ENCODE peak calls at places on chromosome 14, in six cellular contexts. One of them, this sample, is unnamed.

GRCh38 chr14:33279865-33280264 is 341.2 kb downstream of the NPAS3 start:
- DNase-seq in endodermal cell: peak; percentile 47
- DNase-seq in PC-3: no peak
- DNase-seq in body of pancreas: no peak
- DNase-seq in GM23338: peak; percentile 23
- DNase-seq in IMR-90: no peak
- DNase-seq in this sample: no peak

GRCh38 chr14:92719890-92720323 is 28.5 kb downstream of the LGMN start:
- DNase-seq in PC-3: peak; percentile 93
- DNase-seq in body of pancreas: no peak
- DNase-seq in GM23338: no peak
- DNase-seq in endodermal cell: no peak
- DNase-seq in IMR-90: no peak
- DNase-seq in this sample: no peak

GRCh38 chr14:103714063-103714724 is 1.1 kb downstream of the XRCC3 start:
- DNase-seq in GM23338: no peak
- DNase-seq in PC-3: no peak
- DNase-seq in endodermal cell: no peak
- DNase-seq in body of pancreas: no peak
- DNase-seq in IMR-90: no peak
- DNase-seq in this sample: no peak

GRCh38 chr14:54435500-54435981 is 5.6 kb downstream of the CNIH1 start:
- DNase-seq in IMR-90: peak; percentile 84
- DNase-seq in GM23338: no peak
- DNase-seq in endodermal cell: no peak
- DNase-seq in body of pancreas: no peak
- DNase-seq in PC-3: peak; percentile 96
- DNase-seq in this sample: peak; percentile 87

GRCh38 chr14:91228112-91229004 is 16.1 kb downstream of the GPR68 start:
- DNase-seq in PC-3: peak; percentile 85
- DNase-seq in body of pancreas: no peak
- DNase-seq in IMR-90: peak; percentile 84
- DNase-seq in GM23338: peak; percentile 83
- DNase-seq in endodermal cell: peak; percentile 83
- DNase-seq in this sample: peak; percentile 96

GRCh38 chr14:87935895-87936294 is 57.1 kb downstream of the GALC start:
- DNase-seq in PC-3: no peak
- DNase-seq in IMR-90: no peak
- DNase-seq in body of pancreas: no peak
- DNase-seq in GM23338: no peak
- DNase-seq in endodermal cell: no peak
- DNase-seq in this sample: no peak

GRCh38 chr14:96587823-96588385 is 85.7 kb downstream of the PAPOLA start:
- DNase-seq in IMR-90: no peak
- DNase-seq in body of pancreas: no peak
- DNase-seq in PC-3: no peak
- DNase-seq in endodermal cell: peak; percentile 36
- DNase-seq in GM23338: no peak
- DNase-seq in this sample: no peak

GRCh38 chr14:78313499-78313898 is 143.3 kb downstream of the NRXN3 start:
- DNase-seq in IMR-90: no peak
- DNase-seq in PC-3: no peak
- DNase-seq in endodermal cell: no peak
- DNase-seq in body of pancreas: no peak
- DNase-seq in GM23338: no peak
- DNase-seq in this sample: no peak

GRCh38 chr14:55354500-55354899 is 57.1 kb downstream of the ATG14 start:
- DNase-seq in PC-3: peak; percentile 63
- DNase-seq in endodermal cell: peak; percentile 87
- DNase-seq in body of pancreas: peak; percentile 57
- DNase-seq in GM23338: peak; percentile 89
- DNase-seq in IMR-90: peak; percentile 48
- DNase-seq in this sample: peak; percentile 47

GRCh38 chr14:63573579-63573978 is 30.4 kb upstream of the PPP2R5E start:
- DNase-seq in endodermal cell: no peak
- DNase-seq in PC-3: peak; percentile 11
- DNase-seq in body of pancreas: no peak
- DNase-seq in GM23338: no peak
- DNase-seq in IMR-90: peak; percentile 35
- DNase-seq in this sample: peak; percentile 29

GRCh38 chr14:103422981-103423600 is 37.9 kb downstream of the MARK3 start:
- DNase-seq in endodermal cell: no peak
- DNase-seq in PC-3: no peak
- DNase-seq in IMR-90: peak; percentile 77
- DNase-seq in body of pancreas: no peak
- DNase-seq in GM23338: no peak
- DNase-seq in this sample: no peak

GRCh38 chr14:99100871-99101270 is 171.1 kb downstream of the BCL11B start:
- DNase-seq in body of pancreas: no peak
- DNase-seq in PC-3: no peak
- DNase-seq in endodermal cell: no peak
- DNase-seq in GM23338: no peak
- DNase-seq in IMR-90: no peak
- DNase-seq in this sample: no peak

GRCh38 chr14:105197274-105197673 is 16.2 kb upstream of the NUDT14 start:
- DNase-seq in PC-3: peak; percentile 78
- DNase-seq in GM23338: no peak
- DNase-seq in IMR-90: peak; percentile 35
- DNase-seq in body of pancreas: no peak
- DNase-seq in endodermal cell: no peak
- DNase-seq in this sample: no peak

GRCh38 chr14:92903359-92903758 is 19.6 kb upstream of the CHGA start:
- DNase-seq in body of pancreas: no peak
- DNase-seq in endodermal cell: no peak
- DNase-seq in IMR-90: no peak
- DNase-seq in PC-3: no peak
- DNase-seq in GM23338: no peak
- DNase-seq in this sample: no peak

DNA sequence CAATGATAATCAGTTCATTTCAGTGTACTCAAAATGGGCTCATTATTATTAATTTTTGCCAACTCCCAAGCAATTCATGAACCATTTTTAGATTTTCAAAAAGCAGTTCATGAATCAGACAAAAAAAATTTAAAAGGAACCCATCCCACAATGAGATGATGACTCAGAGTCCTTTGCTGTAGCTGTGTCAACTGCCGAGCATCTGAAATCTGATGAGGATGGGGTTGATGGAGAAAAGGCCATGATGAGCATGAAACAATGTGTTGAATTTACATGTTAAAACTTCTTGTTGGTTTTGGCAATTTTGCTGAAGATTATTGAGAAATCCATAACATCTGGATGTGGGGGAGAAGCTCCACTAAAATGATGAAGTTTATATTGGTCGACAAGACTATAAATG is 378.0 kb downstream of the FOXG1 start:
- DNase-seq in GM23338: no peak
- DNase-seq in IMR-90: peak; percentile 99
- DNase-seq in PC-3: peak; percentile 66
- DNase-seq in endodermal cell: no peak
- DNase-seq in body of pancreas: no peak
- DNase-seq in this sample: peak; percentile 35
- H3K4me3 ChIP-seq in GM23338: no peak overlapping the region
- H3K4me3 ChIP-seq in IMR-90: no peak overlapping the region
- H3K4me3 ChIP-seq in PC-3: no peak overlapping the region
- H3K4me3 ChIP-seq in endodermal cell: no peak overlapping the region
- H3K4me3 ChIP-seq in body of pancreas: no peak overlapping the region
- H3K4me3 ChIP-seq in this sample: no peak overlapping the region

GRCh38 chr14:106883218-106883692 is 1356.9 kb downstream of the TMEM121 start:
- DNase-seq in endodermal cell: peak; percentile 48
- DNase-seq in IMR-90: no peak
- DNase-seq in GM23338: peak; percentile 1
- DNase-seq in body of pancreas: peak; percentile 26
- DNase-seq in PC-3: peak; percentile 19
- DNase-seq in this sample: no peak
- TF ChIP-seq CTCF in endodermal cell: peak; percentile 47
- TF ChIP-seq CTCF in IMR-90: peak; percentile 25
- TF ChIP-seq CTCF in GM23338: peak; percentile 38
- TF ChIP-seq CTCF in body of pancreas: peak; percentile 24
- TF ChIP-seq CTCF in PC-3: peak; percentile 60
- TF ChIP-seq CTCF in this sample: peak; percentile 44

GRCh38 chr14:65079788-65080187 is 22.5 kb downstream of the MAX start:
- DNase-seq in body of pancreas: no peak
- DNase-seq in PC-3: no peak
- DNase-seq in GM23338: no peak
- DNase-seq in endodermal cell: no peak
- DNase-seq in IMR-90: no peak
- DNase-seq in this sample: no peak
- H3K36me3 ChIP-seq in body of pancreas: peaks cover 16% of the 10 kb centered on the region
- H3K36me3 ChIP-seq in PC-3: peaks cover 56% of the 10 kb centered on the region
- H3K36me3 ChIP-seq in GM23338: peaks cover 7% of the 10 kb centered on the region
- H3K36me3 ChIP-seq in endodermal cell: peaks cover 76% of the 10 kb centered on the region
- H3K36me3 ChIP-seq in IMR-90: peaks cover 48% of the 10 kb centered on the region
- H3K36me3 ChIP-seq in this sample: peaks cover 18% of the 10 kb centered on the region

GRCh38 chr14:77000340-77001235 is 27.9 kb downstream of the IRF2BPL start:
- DNase-seq in body of pancreas: no peak
- DNase-seq in PC-3: no peak
- DNase-seq in endodermal cell: peak; percentile 65
- DNase-seq in GM23338: peak; percentile 38
- DNase-seq in IMR-90: peak; percentile 79
- DNase-seq in this sample: no peak
- H3K4me3 ChIP-seq in body of pancreas: no peak overlapping the region
- H3K4me3 ChIP-seq in PC-3: no peak overlapping the region
- H3K4me3 ChIP-seq in endodermal cell: no peak overlapping the region
- H3K4me3 ChIP-seq in GM23338: no peak overlapping the region
- H3K4me3 ChIP-seq in IMR-90: no peak overlapping the region
- H3K4me3 ChIP-seq in this sample: no peak overlapping the region

DNA sequence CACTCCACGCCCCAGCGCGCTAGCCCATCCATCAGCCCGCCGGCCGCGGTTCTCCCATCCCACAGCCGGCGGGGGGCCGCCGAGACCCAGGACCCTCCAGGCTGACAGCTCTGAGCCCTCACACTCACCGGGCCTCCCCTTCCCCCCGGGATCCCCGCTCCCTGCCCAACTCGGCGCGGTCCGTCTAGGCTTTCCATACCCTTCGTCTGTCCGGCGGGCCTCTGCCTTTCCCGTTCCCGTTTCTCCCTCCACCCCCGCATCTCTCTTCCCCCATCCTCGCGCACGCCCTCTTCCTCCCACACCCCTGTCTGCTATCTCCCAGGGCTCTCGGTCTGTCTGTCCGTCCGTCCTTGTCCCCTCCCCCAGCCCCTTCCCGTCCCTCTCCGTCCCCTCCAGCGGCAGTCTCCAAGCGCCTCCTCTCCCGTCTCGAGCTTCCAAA is 719 bp downstream of the ZFHX2 start:
- DNase-seq in IMR-90: peak; percentile 10
- DNase-seq in body of pancreas: peak; percentile 34
- DNase-seq in endodermal cell: no peak
- DNase-seq in PC-3: no peak
- DNase-seq in GM23338: no peak
- DNase-seq in this sample: no peak
- TF ChIP-seq CTCF in IMR-90: no peak
- TF ChIP-seq CTCF in body of pancreas: no peak
- TF ChIP-seq CTCF in endodermal cell: no peak
- TF ChIP-seq CTCF in PC-3: no peak
- TF ChIP-seq CTCF in GM23338: no peak
- TF ChIP-seq CTCF in this sample: no peak

GRCh38 chr14:51704465-51705050 is 52.8 kb downstream of the FRMD6 start:
- DNase-seq in PC-3: no peak
- DNase-seq in endodermal cell: peak; percentile 58
- DNase-seq in IMR-90: no peak
- DNase-seq in GM23338: peak; percentile 70
- DNase-seq in body of pancreas: no peak
- DNase-seq in this sample: no peak
- H3K36me3 ChIP-seq in PC-3: peaks cover 83% of the 10 kb centered on the region
- H3K36me3 ChIP-seq in endodermal cell: peaks cover 56% of the 10 kb centered on the region
- H3K36me3 ChIP-seq in IMR-90: peaks cover 49% of the 10 kb centered on the region
- H3K36me3 ChIP-seq in GM23338: no peaks in the 10 kb centered on the region
- H3K36me3 ChIP-seq in body of pancreas: no peaks in the 10 kb centered on the region
- H3K36me3 ChIP-seq in this sample: peaks cover 21% of the 10 kb centered on the region

GRCh38 chr14:59816931-59817330 is 53.6 kb downstream of the RTN1 start:
- DNase-seq in PC-3: no peak
- DNase-seq in IMR-90: no peak
- DNase-seq in GM23338: no peak
- DNase-seq in body of pancreas: no peak
- DNase-seq in endodermal cell: no peak
- DNase-seq in this sample: no peak

DNA sequence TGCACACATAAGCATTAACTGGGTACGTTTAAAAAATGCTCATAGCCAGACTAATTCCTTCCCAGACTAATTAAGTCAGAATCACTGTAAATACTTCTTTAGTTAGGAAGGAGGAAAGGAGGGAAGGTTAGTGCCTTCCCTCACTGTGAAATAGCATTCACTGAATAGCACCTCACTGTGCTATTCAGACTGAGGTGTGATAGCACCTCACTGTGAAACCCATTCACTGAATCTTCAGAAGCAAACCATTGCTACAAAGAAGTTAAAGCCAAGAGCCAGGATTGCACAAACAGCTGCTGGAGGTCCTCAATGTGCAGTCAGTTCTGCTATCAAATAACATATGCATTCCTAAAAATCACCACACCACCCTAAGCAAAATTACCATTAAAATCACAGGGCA is 58.7 kb downstream of the RTN1 start:
- DNase-seq in PC-3: no peak
- DNase-seq in IMR-90: no peak
- DNase-seq in GM23338: no peak
- DNase-seq in endodermal cell: peak; percentile 67
- DNase-seq in body of pancreas: no peak
- DNase-seq in this sample: no peak
- H3K4me3 ChIP-seq in PC-3: no peak overlapping the region
- H3K4me3 ChIP-seq in IMR-90: no peak overlapping the region
- H3K4me3 ChIP-seq in GM23338: no peak overlapping the region
- H3K4me3 ChIP-seq in endodermal cell: peak overlapping the region; percentile 32
- H3K4me3 ChIP-seq in body of pancreas: no peak overlapping the region
- H3K4me3 ChIP-seq in this sample: no peak overlapping the region

DNA sequence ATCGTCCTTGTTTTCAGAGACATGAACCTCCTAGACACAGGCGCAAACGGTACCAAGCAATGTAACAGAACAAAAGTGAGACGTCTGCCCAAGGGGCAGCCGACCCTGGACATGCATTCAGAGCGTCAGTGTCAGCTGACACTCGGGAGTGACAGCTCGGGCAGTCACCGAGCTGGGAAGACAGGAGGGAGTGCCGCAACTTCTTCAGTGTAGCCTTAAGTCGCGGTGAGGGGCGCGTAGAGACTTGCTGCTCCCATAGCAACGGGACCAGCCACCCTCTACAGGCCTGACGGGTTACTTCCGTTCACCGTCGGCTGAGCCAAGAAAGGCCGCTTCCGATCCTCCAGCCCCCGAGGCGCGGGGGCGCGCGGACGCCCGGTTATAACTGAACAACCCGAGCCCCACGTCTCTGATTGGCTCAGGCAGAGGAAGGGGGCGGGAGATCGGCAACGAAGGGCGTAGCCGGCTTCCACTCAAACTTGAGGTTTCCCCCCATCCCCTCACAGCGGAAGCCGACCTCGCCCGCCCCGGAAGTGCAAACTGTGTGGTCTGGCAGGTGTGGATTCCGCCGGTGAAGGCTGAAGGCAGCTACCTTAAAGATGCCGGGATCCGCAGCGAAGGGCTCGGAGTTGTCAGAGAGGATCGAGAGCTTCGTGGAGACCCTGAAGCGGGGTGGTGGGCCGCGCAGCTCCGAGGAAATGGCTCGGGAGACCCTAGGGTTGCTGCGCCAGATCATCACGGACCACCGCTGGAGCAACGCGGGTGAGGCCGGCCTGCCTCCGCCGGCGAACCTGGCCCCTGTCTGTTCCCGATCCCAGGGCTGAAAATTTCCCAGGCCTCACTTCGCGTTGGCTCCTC is at the start of gene EIF2B2:
- DNase-seq in GM23338: peak; percentile 99
- DNase-seq in endodermal cell: peak; percentile 100
- DNase-seq in PC-3: peak; percentile 97
- DNase-seq in body of pancreas: peak; percentile 98
- DNase-seq in IMR-90: peak; percentile 94
- DNase-seq in this sample: peak; percentile 97
- TF ChIP-seq CTCF in GM23338: no peak
- TF ChIP-seq CTCF in endodermal cell: peak; percentile 47
- TF ChIP-seq CTCF in PC-3: no peak
- TF ChIP-seq CTCF in body of pancreas: peak; percentile 42
- TF ChIP-seq CTCF in IMR-90: peak; percentile 24
- TF ChIP-seq CTCF in this sample: no peak

GRCh38 chr14:50759800-50760543 is 71.0 kb downstream of the NIN start:
- DNase-seq in endodermal cell: no peak
- DNase-seq in body of pancreas: no peak
- DNase-seq in GM23338: no peak
- DNase-seq in PC-3: no peak
- DNase-seq in IMR-90: no peak
- DNase-seq in this sample: no peak
- H3K36me3 ChIP-seq in endodermal cell: no peaks in the 10 kb centered on the region
- H3K36me3 ChIP-seq in body of pancreas: no peaks in the 10 kb centered on the region
- H3K36me3 ChIP-seq in GM23338: peaks cover 8% of the 10 kb centered on the region
- H3K36me3 ChIP-seq in PC-3: peaks cover 20% of the 10 kb centered on the region
- H3K36me3 ChIP-seq in IMR-90: peaks cover 39% of the 10 kb centered on the region
- H3K36me3 ChIP-seq in this sample: peaks cover 9% of the 10 kb centered on the region